ENCODE peak calls at places on chromosome 6, in four cellular contexts. Q, Y, C and I are unnamed samples.

GRCh38 chr6:18327621-18328548 is 59.3 kb upstream of the RNF144B start:
- DNase-seq in C (peak; percentile 21), Q (no peak), Y (no peak), I (no peak)

GRCh38 chr6:20192625-20193024 is 19.6 kb downstream of the MBOAT1 start:
- DNase-seq in Y (no peak), C (no peak), Q (no peak), I (no peak)

GRCh38 chr6:154503576-154504501 is 6.6 kb downstream of the CNKSR3 start:
- DNase-seq in Q (no peak), C (no peak), Y (no peak), I (no peak)

GRCh38 chr6:26295691-26296555 is 69.1 kb upstream of the BTN3A2 start:
- DNase-seq in C (no peak), Q (peak; percentile 93), Y (peak; percentile 68), I (no peak)

GRCh38 chr6:38142178-38142902 is 322.8 kb downstream of the ZFAND3 start:
- DNase-seq in Q (no peak), Y (no peak), C (no peak), I (no peak)

GRCh38 chr6:117440558-117441525 is 15.1 kb upstream of the ROS1 start:
- DNase-seq in Y (no peak), C (no peak), Q (peak; percentile 62), I (no peak)

GRCh38 chr6:113047932-113048331 is 700.8 kb downstream of the RFPL4B start:
- DNase-seq in Q (no peak), C (no peak), Y (no peak), I (no peak)

GRCh38 chr6:87391334-87391733 is 16.4 kb upstream of the CFAP206 start:
- DNase-seq in C (peak; percentile 17), Q (peak; percentile 19), Y (peak; percentile 56), I (no peak)

GRCh38 chr6:132530293-132530974 is 7.6 kb upstream of the TAAR9 start:
- DNase-seq in Q (peak; percentile 30), Y (peak; percentile 86), C (peak; percentile 34), I (peak; percentile 39)

GRCh38 chr6:39920147-39920546 is 14.1 kb downstream of the MOCS1 start:
- DNase-seq in Q (no peak), Y (no peak), C (no peak), I (no peak)

GRCh38 chr6:106939848-106940247 is 34.7 kb downstream of the CD24 start:
- DNase-seq in C (no peak), Q (no peak), Y (no peak), I (no peak)

GRCh38 chr6:138957484-138957883 is 30.6 kb downstream of the REPS1 start:
- DNase-seq in Q (no peak), Y (peak; percentile 15), C (no peak), I (no peak)

GRCh38 chr6:119349341-119350201 is at the start of gene MAN1A1:
- DNase-seq in Q (peak; percentile 47), Y (peak; percentile 95), C (peak; percentile 87), I (peak; percentile 89)

GRCh38 chr6:108797951-108798671 is 50.1 kb upstream of the ARMC2 start:
- DNase-seq in Q (no peak), Y (no peak), C (no peak), I (no peak)

GRCh38 chr6:129659590-129660345 is 50.2 kb downstream of the ARHGAP18 start:
- DNase-seq in Q (no peak), Y (peak; percentile 38), C (peak; percentile 21), I (no peak)

GRCh38 chr6:51045548-51045947 is 226.9 kb downstream of the TFAP2B start:
- DNase-seq in Y (no peak), C (no peak), Q (no peak), I (no peak)

GRCh38 chr6:43827898-43828297 is 57.9 kb downstream of the VEGFA start:
- DNase-seq in Q (no peak), C (no peak), Y (no peak), I (no peak)

GRCh38 chr6:101386982-101387381 is 6.5 kb upstream of the GRIK2 start:
- DNase-seq in Q (no peak), Y (no peak), C (no peak), I (no peak)

DNA sequence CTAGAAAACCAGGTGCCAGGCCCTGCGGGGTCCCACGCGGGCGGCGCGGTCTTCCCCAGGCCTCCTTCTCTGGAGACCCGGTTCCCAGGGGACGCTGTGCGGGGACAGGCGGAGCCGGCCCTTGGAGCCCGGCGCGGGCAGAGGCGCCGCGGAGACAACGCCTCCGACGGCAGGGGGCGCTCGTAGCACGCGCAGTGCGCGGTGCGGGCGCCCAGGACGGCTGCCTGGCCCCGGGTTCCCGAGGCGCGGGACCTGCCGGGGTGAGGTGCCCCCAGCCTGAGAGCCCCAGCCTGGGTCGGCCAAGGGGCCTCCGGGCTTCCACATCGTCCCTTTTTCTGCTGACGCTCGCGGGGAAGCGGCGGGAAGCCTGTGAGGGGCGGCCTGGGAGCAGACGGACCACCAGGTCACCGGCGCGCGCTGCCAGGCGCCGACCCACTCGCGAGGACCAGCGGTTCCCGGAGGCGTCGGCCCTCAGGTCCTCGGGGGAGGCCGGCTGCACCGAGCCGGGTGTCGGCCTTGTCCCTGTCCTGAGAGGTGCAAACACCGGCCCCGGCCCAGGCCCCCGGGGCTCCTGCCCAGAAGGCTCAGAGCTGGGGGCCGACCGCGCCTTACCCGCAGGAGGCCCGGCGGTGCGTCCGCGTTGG is 5.2 kb upstream of the FOXC1 start:
- DNase-seq in C (peak; percentile 58), Y (peak; percentile 90), Q (no peak), I (peak; percentile 70)
- H3K4me3 ChIP-seq in C (peak overlapping the region; percentile 26), Y (peak overlapping the region; percentile 26), Q (peak overlapping the region; percentile 29), I (peak overlapping the region; percentile 68)

GRCh38 chr6:14795451-14795850 is 450.4 kb upstream of the JARID2 start:
- DNase-seq in C (no peak), Y (no peak), Q (no peak), I (no peak)

GRCh38 chr6:14797875-14798593 is 447.8 kb upstream of the JARID2 start:
- DNase-seq in Q (no peak), Y (no peak), C (no peak), I (no peak)

GRCh38 chr6:14798594-14798982 is 447.3 kb upstream of the JARID2 start:
- DNase-seq in Q (no peak), Y (no peak), C (no peak), I (no peak)

GRCh38 chr6:14798996-14799588 is 446.8 kb upstream of the JARID2 start:
- DNase-seq in Y (no peak), Q (no peak), C (no peak), I (no peak)

DNA sequence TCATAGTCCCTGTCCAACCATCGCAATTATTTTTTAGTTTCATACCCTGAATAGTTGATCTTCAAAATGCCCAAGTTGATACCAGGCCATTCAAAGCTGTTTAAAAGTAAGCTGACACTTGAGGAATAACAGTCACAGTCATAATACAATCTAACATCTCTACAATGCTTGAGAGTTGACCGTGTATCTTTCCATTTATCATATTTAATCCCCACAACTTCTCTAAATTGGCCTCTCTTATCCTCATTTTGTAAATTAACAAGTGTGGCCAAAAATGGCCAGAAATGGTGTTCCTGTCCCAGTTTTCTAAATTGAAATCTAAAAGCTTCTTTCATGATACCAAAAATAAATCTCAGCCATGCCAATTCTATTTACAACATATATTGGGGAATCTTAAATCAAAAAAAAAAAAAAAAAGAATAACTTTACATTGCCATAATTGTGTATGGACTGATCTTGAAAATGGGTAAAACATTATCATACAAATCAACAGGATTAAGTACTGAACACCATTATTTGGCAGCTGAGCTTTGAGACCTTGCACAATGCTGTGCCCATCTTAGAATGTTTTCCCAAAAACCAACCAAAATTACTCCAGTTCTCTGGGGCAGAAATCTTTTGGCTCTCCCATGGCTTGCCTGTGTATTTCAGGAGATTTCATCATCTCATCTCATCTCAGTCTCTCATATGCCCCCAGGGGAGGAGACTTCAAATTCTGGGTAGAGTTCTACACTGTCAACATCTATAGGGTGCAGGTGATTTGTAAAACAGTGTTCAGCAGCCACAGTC is 448.7 kb upstream of the JARID2 start:
- DNase-seq in C (no peak), Y (no peak), Q (no peak), I (no peak)
- H3K27ac ChIP-seq in C (no peak overlapping the region), Y (no peak overlapping the region), Q (no peak overlapping the region), I (no peak overlapping the region)

GRCh38 chr6:24524329-24524728 is 29.6 kb downstream of the ALDH5A1 start:
- DNase-seq in Y (no peak), C (no peak), Q (no peak), I (no peak)

GRCh38 chr6:24520929-24521546 is 26.3 kb downstream of the ALDH5A1 start:
- DNase-seq in C (peak; percentile 26), Q (peak; percentile 31), Y (peak; percentile 69), I (peak; percentile 74)

GRCh38 chr6:24522090-24522820 is 27.5 kb downstream of the ALDH5A1 start:
- DNase-seq in Y (no peak), C (no peak), Q (no peak), I (no peak)

GRCh38 chr6:24522821-24523175 is 28.0 kb downstream of the ALDH5A1 start:
- DNase-seq in Y (no peak), Q (no peak), C (no peak), I (no peak)

DNA sequence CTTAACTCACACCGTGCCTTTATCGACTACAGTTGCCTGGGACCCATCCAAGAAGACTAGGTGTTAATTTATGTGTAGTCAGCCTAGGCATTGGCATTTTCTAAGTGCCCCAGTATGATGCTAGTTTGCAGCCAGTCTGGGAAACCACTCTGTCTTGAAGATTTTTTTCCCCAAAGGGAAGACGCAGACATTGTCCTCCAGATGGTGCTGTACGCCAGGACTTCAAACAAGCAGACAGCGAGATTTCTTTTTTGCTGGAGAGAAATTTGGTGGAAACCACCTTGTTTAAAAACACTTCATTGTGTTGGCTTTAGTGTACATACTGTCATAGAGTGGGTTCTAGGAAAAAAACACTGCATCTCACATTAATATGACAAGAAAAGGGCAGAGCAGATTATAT is 30.0 kb downstream of the ALDH5A1 start:
- DNase-seq in Q (peak; percentile 51), C (no peak), Y (peak; percentile 56), I (no peak)
- TF ChIP-seq CTCF in Q (peak; percentile 79), C (no peak), Y (peak; percentile 65), I (no peak)

GRCh38 chr6:127420558-127420957 is 38.6 kb downstream of the KIAA0408 start:
- DNase-seq in C (peak; percentile 49), Q (peak; percentile 98), Y (peak; percentile 82), I (peak; percentile 25)
- H3K4me3 ChIP-seq in C (no peak overlapping the region), Q (no peak overlapping the region), Y (no peak overlapping the region), I (no peak overlapping the region)

GRCh38 chr6:123439371-123439770 is 197.4 kb downstream of the TRDN start:
- DNase-seq in Q (no peak), Y (no peak), C (no peak), I (no peak)
- H3K27ac ChIP-seq in Q (no peak overlapping the region), Y (no peak overlapping the region), C (no peak overlapping the region), I (peak overlapping the region; percentile 54)